ENCODE peak calls at places on chromosomes 2 and 18, in six cellular contexts. Z is IMR-90, P is fibroblast of the aortic adventitia, E is HCT116, C is fibroblast of lung, T is A549. H is an unnamed sample.

GRCh38 chr18:13448028-13448795 is 229.7 kb downstream of the LDLRAD4 start:
- DNase-seq in P (no peak), C (peak), T (no peak), Z (no peak), E (no peak), H (no peak)

GRCh38 chr18:12946549-12947354 is 1.1 kb upstream of the SEH1L start:
- DNase-seq in Z (peak), P (peak), C (peak), E (peak), T (peak), H (peak)

GRCh38 chr2:100230754-100231153 is 88.4 kb upstream of the AFF3 start:
- DNase-seq in T (no peak), E (no peak), C (peak), P (no peak), Z (peak), H (no peak)

GRCh38 chr18:57630759-57631660 is 9.4 kb upstream of the NARS1 start:
- DNase-seq in P (no peak), T (no peak), C (peak), Z (no peak), E (no peak), H (no peak)

GRCh38 chr2:120262761-120263428 is 10.2 kb downstream of the RALB start:
- DNase-seq in T (no peak), P (peak), Z (peak), C (peak), E (no peak), H (peak)

GRCh38 chr18:79965119-79965902 is 868 bp downstream of the HSBP1L1 start:
- DNase-seq in P (peak), T (peak), C (peak), E (no peak), Z (peak), H (peak)

GRCh38 chr2:177689623-177690022 is 297.1 kb downstream of the AGPS start:
- DNase-seq in E (no peak), P (no peak), C (no peak), T (no peak), Z (no peak), H (no peak)

GRCh38 chr2:383888-384287 is 96.0 kb upstream of the ALKAL2 start:
- DNase-seq in P (no peak), E (peak), Z (no peak), C (no peak), T (peak), H (no peak)

GRCh38 chr2:173077506-173078177 is 2.0 kb downstream of the MAP3K20 start:
- DNase-seq in T (no peak), Z (peak), C (peak), P (peak), E (no peak), H (peak)

GRCh38 chr2:176522271-176522670 is 253.0 kb downstream of the MTX2 start:
- DNase-seq in P (no peak), Z (no peak), C (no peak), E (no peak), T (no peak), H (no peak)

GRCh38 chr2:218033208-218033589 is 30.4 kb upstream of the TNS1 start:
- DNase-seq in Z (no peak), P (no peak), T (no peak), C (no peak), E (no peak), H (no peak)

GRCh38 chr2:121659933-121660332 is 10.7 kb upstream of the CLASP1 start:
- DNase-seq in C (no peak), E (no peak), Z (no peak), T (no peak), P (no peak), H (no peak)

GRCh38 chr18:56321470-56321869 is 316.9 kb downstream of the TXNL1 start:
- DNase-seq in P (no peak), T (no peak), C (no peak), E (no peak), Z (no peak), H (no peak)

GRCh38 chr2:137706786-137707613 is 257.3 kb upstream of the HNMT start:
- DNase-seq in Z (no peak), P (no peak), E (no peak), T (no peak), C (no peak), H (no peak)

GRCh38 chr2:229443869-229444268 is 172.8 kb upstream of the PID1 start:
- DNase-seq in C (no peak), P (no peak), T (no peak), Z (no peak), E (no peak), H (no peak)

GRCh38 chr2:168336786-168337388 is 89.5 kb upstream of the STK39 start:
- DNase-seq in P (no peak), Z (no peak), C (no peak), E (peak), T (peak), H (no peak)

GRCh38 chr2:53438056-53438455 is 329.5 kb upstream of the CHAC2 start:
- DNase-seq in Z (no peak), E (no peak), T (no peak), P (no peak), C (peak), H (no peak)

GRCh38 chr2:70936165-70936978 is 672 bp downstream of the ATP6V1B1 start:
- DNase-seq in P (no peak), Z (no peak), E (no peak), C (no peak), T (no peak), H (no peak)

GRCh38 chr18:45764000-45764686 is 40.2 kb downstream of the SLC14A1 start:
- DNase-seq in T (no peak), C (no peak), E (no peak), Z (peak), P (peak), H (peak)

GRCh38 chr2:193883820-193884219 is 1689.1 kb upstream of the TMEFF2 start:
- DNase-seq in C (no peak), Z (no peak), P (no peak), E (no peak), T (no peak), H (no peak)

GRCh38 chr2:197353393-197354168 is 43.0 kb upstream of the ANKRD44 start:
- DNase-seq in T (no peak), E (no peak), C (no peak), Z (no peak), P (no peak), H (no peak)

GRCh38 chr2:101308432-101309210 is at the start of gene RNF149:
- DNase-seq in Z (peak), P (peak), C (peak), T (peak), E (peak), H (peak)

GRCh38 chr2:101310591-101311389 is 2.3 kb upstream of the RNF149 start:
- DNase-seq in T (no peak), C (no peak), P (no peak), E (no peak), Z (peak), H (peak)

GRCh38 chr2:101309211-101309700 is 755 bp upstream of the RNF149 start:
- DNase-seq in E (no peak), C (no peak), P (no peak), Z (no peak), T (no peak), H (no peak)

GRCh38 chr2:101307950-101308431 is 510 bp downstream of the RNF149 start:
- DNase-seq in Z (no peak), C (no peak), E (no peak), P (peak), T (peak), H (no peak)

GRCh38 chr2:101311390-101312019 is 3.0 kb upstream of the RNF149 start:
- DNase-seq in P (no peak), Z (no peak), T (no peak), C (no peak), E (no peak), H (no peak)
- H3K4me3 ChIP-seq in P (no peak), Z (no peak), T (no peak), C (no peak), E (no peak), H (no peak)

GRCh38 chr18:3504637-3505036 is 54.7 kb downstream of the TGIF1 start:
- DNase-seq in E (no peak), C (no peak), P (no peak), Z (no peak), T (no peak), H (no peak)
- TF ChIP-seq CTCF in E (no peak), C (no peak), P (no peak), Z (no peak), T (no peak), H (no peak)

DNA sequence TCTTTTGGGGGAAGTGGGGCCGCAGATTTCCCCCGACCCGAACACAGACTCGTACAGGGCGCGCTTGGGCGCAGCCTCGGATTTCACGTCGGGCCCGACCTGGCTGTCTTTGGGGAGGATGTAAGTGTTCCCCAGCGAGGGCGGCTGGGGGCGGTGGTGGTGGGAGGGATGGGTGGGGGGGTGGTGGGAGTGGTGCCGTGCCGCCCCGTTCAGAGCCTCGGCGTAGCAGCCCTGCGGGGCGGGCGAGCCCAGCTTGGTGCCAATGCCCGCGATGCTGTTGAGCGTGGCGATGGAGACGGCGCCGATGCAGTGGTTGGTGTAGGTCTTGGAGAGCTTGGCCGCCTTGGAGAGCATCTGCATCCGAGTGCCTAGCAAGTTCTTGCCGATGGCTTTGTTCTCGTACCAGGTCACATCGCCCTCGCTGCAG is 1.5 kb downstream of the KCTD1 start:
- DNase-seq in T (no peak), P (no peak), E (no peak), C (peak), Z (no peak), H (no peak)
- H3K4me3 ChIP-seq in T (peak), P (peak), E (no peak), C (peak), Z (no peak), H (no peak)

DNA sequence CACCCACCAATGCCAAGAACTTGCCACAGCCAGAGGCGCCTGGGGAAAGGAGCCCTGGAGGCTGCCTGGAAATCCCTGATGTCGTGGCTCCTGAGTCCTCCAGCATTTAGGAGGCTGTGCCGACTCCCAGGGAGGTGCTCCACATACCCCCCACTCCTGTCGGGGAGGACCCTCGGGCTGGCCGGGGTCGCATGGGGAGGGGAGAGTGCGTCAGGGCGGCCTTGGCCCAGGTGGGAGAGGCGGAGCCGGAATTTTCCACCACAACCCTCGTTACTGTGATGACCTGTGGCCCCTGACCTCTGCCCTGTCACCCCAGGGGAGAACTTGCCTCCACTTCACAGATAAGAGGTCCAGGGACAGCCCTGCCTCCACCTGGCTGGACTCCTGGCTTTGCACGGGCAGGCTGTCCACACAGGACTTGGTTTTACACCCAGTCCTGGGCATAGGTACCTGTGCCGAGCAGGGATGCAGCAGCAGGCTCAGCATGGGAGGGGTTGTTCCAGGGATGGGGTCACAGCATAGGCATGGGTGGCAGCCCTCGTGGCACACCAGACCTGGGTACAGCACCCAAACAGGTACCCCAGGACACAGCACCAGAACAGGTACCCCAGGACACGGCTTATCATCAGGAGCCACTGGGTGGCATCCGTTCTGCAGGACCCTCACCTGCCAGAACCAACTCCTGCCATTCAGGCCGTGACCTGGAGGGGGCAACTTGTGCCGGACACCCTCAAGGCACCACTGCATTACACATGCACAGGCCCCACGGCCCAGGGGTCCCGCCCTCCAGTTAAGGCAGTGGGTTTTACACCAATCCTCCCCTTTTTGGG is 12.3 kb upstream of the AGXT start:
- DNase-seq in E (peak), Z (no peak), C (no peak), P (no peak), T (peak), H (no peak)
- TF ChIP-seq CTCF in E (peak), Z (peak), C (peak), P (peak), T (no peak), H (peak)